ENCODE peak calls at places on chromosomes 11 and 22, in ten cellular contexts. X is type B pancreatic cell; P is foreskin fibroblast; C is activated CD4-positive, alpha-beta T cell treated with anti-CD3 and anti-CD28 coated beads, Interleukin-2, amount 50 U/mL, for 48 hours; H is activated naive CD4-positive, alpha-beta T cell; I is HuH-7; W is HT-29; K is NCI-H774; O is HS-5; Q is skeletal muscle cell. V is an unnamed sample.

GRCh38 chr11:66683877-66684276 is 6.2 kb upstream of the RBM4B start:
- DNase-seq in W (no peak), C (no peak), K (no peak), O (no peak), X (no peak), I (peak; percentile 34), H (no peak), Q (no peak), P (no peak), V (peak; percentile 6)

GRCh38 chr22:27378343-27378800 is 423.2 kb downstream of the MN1 start:
- DNase-seq in Q (no peak), O (no peak), K (no peak), X (no peak), H (no peak), W (no peak), I (no peak), C (no peak), P (no peak), V (no peak)

GRCh38 chr22:41904450-41905410 is 10.1 kb downstream of the SHISA8 start:
- DNase-seq in W (no peak), P (no peak), O (no peak), X (no peak), H (no peak), I (no peak), C (no peak), Q (no peak), K (no peak), V (no peak)

GRCh38 chr11:40688369-40688768 is 771.1 kb downstream of the LRRC4C start:
- DNase-seq in Q (no peak), K (no peak), I (no peak), P (no peak), X (no peak), H (no peak), C (no peak), W (no peak), O (no peak), V (no peak)

GRCh38 chr11:131592152-131592551 is 221.7 kb downstream of the NTM start:
- DNase-seq in O (no peak), W (no peak), C (no peak), P (no peak), Q (no peak), I (no peak), X (no peak), H (no peak), K (no peak), V (no peak)

GRCh38 chr22:28137036-28137435 is 218.0 kb upstream of the PITPNB start:
- DNase-seq in X (no peak), C (no peak), K (no peak), O (no peak), H (no peak), W (no peak), P (no peak), I (no peak), Q (no peak), V (no peak)

GRCh38 chr11:120529214-120529613 is 17.7 kb downstream of the GRIK4 start:
- DNase-seq in O (no peak), K (no peak), H (no peak), W (no peak), I (no peak), C (no peak), Q (no peak), X (no peak), P (no peak), V (no peak)

GRCh38 chr22:30453731-30454510 is 17.9 kb downstream of the SEC14L3 start:
- DNase-seq in H (no peak), Q (peak; percentile 8), X (no peak), I (no peak), P (no peak), O (no peak), K (no peak), W (no peak), C (no peak), V (peak; percentile 82)

GRCh38 chr11:125483592-125483991 is 12.5 kb downstream of the FEZ1 start:
- DNase-seq in O (no peak), P (no peak), H (no peak), Q (no peak), K (no peak), C (no peak), X (no peak), I (no peak), W (no peak), V (no peak)